ENCODE peak calls at places on chromosomes 16 and 17, in four cellular contexts. L is colonic mucosa; O is stimulated activated CD4-positive, alpha-beta T cell treated with anti-CD3 and anti-CD28 coated beads, Interleukin-4, amount 100 ng/mL, for 4 hours; N is SHP77. J is an unnamed sample.

GRCh38 chr16:83623091-83623730 is 184.6 kb upstream of the HSBP1 start:
- DNase-seq in L (no peak), O (no peak), N (peak; percentile 60), J (no peak)

GRCh38 chr17:73798111-73798748 is 154.0 kb upstream of the SDK2 start:
- DNase-seq in L (peak; percentile 35), O (no peak), N (peak; percentile 81), J (no peak)

GRCh38 chr16:1481906-1482835 is 6.6 kb downstream of the PTX4 start:
- DNase-seq in L (no peak), O (no peak), N (no peak), J (no peak)

GRCh38 chr17:2924211-2924610 is 128.0 kb downstream of the RAP1GAP2 start:
- DNase-seq in L (no peak), O (no peak), N (no peak), J (peak; percentile 56)

GRCh38 chr16:48499822-48500440 is 110.0 kb downstream of the N4BP1 start:
- DNase-seq in L (no peak), O (no peak), N (peak; percentile 8), J (no peak)

GRCh38 chr16:56697456-56698155 is 15.3 kb downstream of the MT1X start:
- DNase-seq in L (no peak), O (no peak), N (no peak), J (no peak)

GRCh38 chr17:28811594-28812135 is 30.9 kb downstream of the FAM222B start:
- DNase-seq in L (peak; percentile 47), O (no peak), N (peak; percentile 12), J (no peak)

GRCh38 chr17:65194670-65195334 is 57.6 kb downstream of the RGS9 start:
- DNase-seq in L (no peak), O (no peak), N (no peak), J (no peak)

GRCh38 chr16:81641403-81642106 is 137.5 kb upstream of the PLCG2 start:
- DNase-seq in L (no peak), O (no peak), N (no peak), J (peak; percentile 83)

GRCh38 chr16:69318911-69319289 is 7.8 kb downstream of the VPS4A start:
- DNase-seq in L (no peak), O (no peak), N (no peak), J (no peak)